ENCODE peak calls at places on chromosomes 6 and 20, in eight cellular contexts. G is astrocyte of the spinal cord, W is spleen, M is stomach, P is neural crest cell, I is Peyer's patch, U is brain microvascular endothelial cell, F is AG09319. V is an unnamed sample.

GRCh38 chr6:33191383-33192104 is 723 bp downstream of the COL11A2 start:
- DNase-seq in G (no peak), W (no peak), M (no peak), P (no peak), I (no peak), U (no peak), F (no peak), V (no peak)

GRCh38 chr6:108165714-108166663 is at the start of gene NR2E1:
- DNase-seq in G (peak; percentile 28), W (no peak), M (no peak), P (no peak), I (no peak), U (no peak), F (no peak), V (no peak)

GRCh38 chr6:20805027-20805426 is 270.8 kb downstream of the CDKAL1 start:
- DNase-seq in G (no peak), W (no peak), M (no peak), P (no peak), I (no peak), U (no peak), F (no peak), V (no peak)

GRCh38 chr6:143806282-143807102 is 36.6 kb upstream of the LTV1 start:
- DNase-seq in G (peak; percentile 86), W (no peak), M (no peak), P (no peak), I (no peak), U (peak; percentile 93), F (no peak), V (no peak)

GRCh38 chr6:36432151-36432633 is 10.5 kb downstream of the PXT1 start:
- DNase-seq in G (peak; percentile 55), W (no peak), M (no peak), P (no peak), I (no peak), U (peak; percentile 31), F (no peak), V (no peak)

GRCh38 chr20:36572701-36573102 is 695 bp upstream of the TGIF2 start:
- DNase-seq in G (no peak), W (no peak), M (peak; percentile 36), P (peak; percentile 26), I (no peak), U (peak; percentile 28), F (no peak), V (no peak)

GRCh38 chr20:20360464-20360863 is 7.4 kb upstream of the INSM1 start:
- DNase-seq in G (peak; percentile 71), W (no peak), M (peak; percentile 45), P (peak; percentile 41), I (no peak), U (peak; percentile 60), F (peak; percentile 36), V (peak; percentile 54)

GRCh38 chr6:16136536-16137450 is 7.9 kb downstream of the MYLIP start:
- DNase-seq in G (peak; percentile 88), W (no peak), M (peak; percentile 40), P (no peak), I (no peak), U (peak; percentile 81), F (peak; percentile 80), V (no peak)

DNA sequence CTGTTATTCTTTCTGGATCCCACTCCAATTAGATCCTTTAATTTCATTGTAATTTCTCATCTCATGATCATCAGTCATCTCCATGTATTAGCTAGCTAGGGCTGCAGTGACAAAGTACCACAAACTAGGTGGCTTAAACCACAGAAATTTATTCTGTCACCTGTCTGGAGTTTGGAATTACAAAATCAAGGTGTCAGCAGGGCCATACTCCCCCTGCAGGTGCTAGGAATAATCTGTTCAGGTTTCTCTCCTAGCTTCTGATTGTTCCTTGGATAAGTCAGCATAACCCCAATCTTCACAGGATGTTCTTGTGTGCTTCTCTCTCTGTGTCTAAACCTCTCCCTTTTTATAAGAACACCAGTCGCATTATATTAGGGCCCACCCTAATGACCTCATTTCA is 40.4 kb downstream of the BEND6 start:
- DNase-seq in G (no peak), W (no peak), M (no peak), P (no peak), I (no peak), U (no peak), F (no peak), V (no peak)
- TF ChIP-seq CTCF in G (no peak), W (no peak), M (no peak), P (no peak), I (peak; percentile 3), U (peak; percentile 25), F (no peak), V (no peak)

GRCh38 chr20:48404598-48404997 is 423.2 kb downstream of the PREX1 start:
- DNase-seq in G (no peak), W (no peak), M (no peak), P (no peak), I (no peak), U (no peak), F (no peak), V (no peak)
- TF ChIP-seq CTCF in G (no peak), W (no peak), M (no peak), P (peak; percentile 47), I (peak; percentile 8), U (no peak), F (no peak), V (peak; percentile 56)

GRCh38 chr20:3777381-3777725 is 3.9 kb downstream of the SPEF1 start:
- DNase-seq in G (no peak), W (no peak), M (no peak), P (no peak), I (no peak), U (no peak), F (no peak), V (no peak)

GRCh38 chr20:3775457-3775856 is 5.8 kb downstream of the SPEF1 start:
- DNase-seq in G (no peak), W (peak; percentile 54), M (no peak), P (no peak), I (no peak), U (no peak), F (no peak), V (no peak)

GRCh38 chr20:3778976-3779375 is 2.3 kb downstream of the SPEF1 start:
- DNase-seq in G (no peak), W (peak; percentile 74), M (no peak), P (no peak), I (no peak), U (no peak), F (no peak), V (no peak)

GRCh38 chr20:3781153-3781910 is at the start of gene SPEF1:
- DNase-seq in G (peak; percentile 90), W (peak; percentile 85), M (peak; percentile 76), P (peak; percentile 67), I (peak; percentile 70), U (peak; percentile 90), F (peak; percentile 79), V (peak; percentile 77)

GRCh38 chr20:3777726-3778629 is 3.3 kb downstream of the SPEF1 start:
- DNase-seq in G (no peak), W (peak; percentile 94), M (peak; percentile 62), P (peak; percentile 37), I (peak; percentile 69), U (peak; percentile 11), F (no peak), V (peak; percentile 51)
- TF ChIP-seq CTCF in G (no peak), W (no peak), M (no peak), P (no peak), I (peak; percentile 8), U (no peak), F (no peak), V (no peak)

GRCh38 chr20:8399963-8400362 is 267.9 kb downstream of the PLCB1 start:
- DNase-seq in G (no peak), W (no peak), M (no peak), P (no peak), I (no peak), U (no peak), F (no peak), V (no peak)

GRCh38 chr20:8400461-8400860 is 268.4 kb downstream of the PLCB1 start:
- DNase-seq in G (no peak), W (no peak), M (no peak), P (no peak), I (no peak), U (no peak), F (no peak), V (no peak)

GRCh38 chr20:8394308-8394945 is 262.4 kb downstream of the PLCB1 start:
- DNase-seq in G (peak; percentile 41), W (no peak), M (no peak), P (no peak), I (no peak), U (peak; percentile 20), F (peak; percentile 23), V (no peak)

GRCh38 chr20:8401491-8401890 is 269.4 kb downstream of the PLCB1 start:
- DNase-seq in G (peak; percentile 9), W (no peak), M (no peak), P (no peak), I (no peak), U (peak; percentile 32), F (no peak), V (no peak)

GRCh38 chr20:8398289-8399051 is 266.4 kb downstream of the PLCB1 start:
- DNase-seq in G (no peak), W (no peak), M (no peak), P (no peak), I (no peak), U (no peak), F (no peak), V (no peak)
- TF ChIP-seq CTCF in G (peak; percentile 16), W (no peak), M (no peak), P (peak; percentile 34), I (no peak), U (no peak), F (no peak), V (no peak)

GRCh38 chr6:109397020-109397419 is 14.8 kb upstream of the CD164 start:
- DNase-seq in G (peak; percentile 14), W (no peak), M (no peak), P (no peak), I (no peak), U (no peak), F (no peak), V (no peak)
- TF ChIP-seq CTCF in G (peak; percentile 30), W (no peak), M (no peak), P (peak; percentile 46), I (peak; percentile 48), U (peak; percentile 42), F (peak; percentile 50), V (no peak)

GRCh38 chr20:46810442-46811327 is 84.0 kb upstream of the EYA2 start:
- DNase-seq in G (no peak), W (no peak), M (no peak), P (no peak), I (no peak), U (no peak), F (no peak), V (no peak)
- TF ChIP-seq CTCF in G (no peak), W (no peak), M (no peak), P (no peak), I (no peak), U (no peak), F (no peak), V (no peak)

V was measured in glutamatergic neuron.